ENCODE peak calls at places on chromosomes 13 and 19, in eight cellular contexts. T is foreskin fibroblast; W is CD8-positive, alpha-beta T cell; A is Panc1; R is fibroblast of the aortic adventitia; K is endothelial cell; M is brain microvascular endothelial cell; V is neural crest cell. L is an unnamed sample.

GRCh38 chr19:44092108-44092507 is 2.1 kb upstream of the ZNF224 start:
- DNase-seq in T (no peak), W (no peak), A (no peak), R (no peak), K (no peak), M (no peak), V (no peak), L (no peak)

GRCh38 chr13:73633817-73634449 is 500.3 kb downstream of the KLF12 start:
- DNase-seq in T (no peak), W (no peak), A (no peak), R (no peak), K (no peak), M (no peak), V (no peak), L (no peak)

GRCh38 chr13:73428137-73428536 is 369.3 kb downstream of the KLF5 start:
- DNase-seq in T (no peak), W (no peak), A (no peak), R (peak), K (no peak), M (peak), V (no peak), L (peak)

GRCh38 chr13:19643652-19644051 is 10.2 kb downstream of the MPHOSPH8 start:
- DNase-seq in T (no peak), W (no peak), A (no peak), R (no peak), K (no peak), M (no peak), V (no peak), L (no peak)

GRCh38 chr19:44552324-44552723 is 22.8 kb upstream of the CEACAM20 start:
- DNase-seq in T (no peak), W (no peak), A (no peak), R (peak), K (peak), M (peak), V (peak), L (peak)

GRCh38 chr19:8149261-8150094 is at the start of gene FBN3:
- DNase-seq in T (no peak), W (no peak), A (no peak), R (no peak), K (peak), M (no peak), V (no peak), L (no peak)

GRCh38 chr19:31502536-31503170 is 153.4 kb upstream of the TSHZ3 start:
- DNase-seq in T (no peak), W (no peak), A (no peak), R (no peak), K (no peak), M (no peak), V (no peak), L (no peak)

GRCh38 chr13:31982124-31982523 is 49.5 kb upstream of the FRY start:
- DNase-seq in T (no peak), W (no peak), A (no peak), R (no peak), K (no peak), M (peak), V (no peak), L (peak)

GRCh38 chr19:16587031-16588023 is 15.1 kb upstream of the SLC35E1 start:
- DNase-seq in T (peak), W (peak), A (no peak), R (no peak), K (no peak), M (peak), V (no peak), L (no peak)

GRCh38 chr13:83730674-83731073 is 151.6 kb downstream of the SLITRK1 start:
- DNase-seq in T (no peak), W (no peak), A (no peak), R (no peak), K (no peak), M (no peak), V (no peak), L (no peak)

GRCh38 chr13:50990540-50991506 is 81.2 kb downstream of the RNASEH2B start:
- DNase-seq in T (peak), W (no peak), A (no peak), R (peak), K (no peak), M (peak), V (peak), L (no peak)

GRCh38 chr19:10006335-10006708 is 4.0 kb downstream of the COL5A3 start:
- DNase-seq in T (no peak), W (no peak), A (no peak), R (peak), K (no peak), M (no peak), V (no peak), L (no peak)

GRCh38 chr13:85654227-85654626 is 145.0 kb downstream of the SLITRK6 start:
- DNase-seq in T (no peak), W (no peak), A (no peak), R (no peak), K (no peak), M (no peak), V (no peak), L (no peak)

GRCh38 chr13:49828452-49828851 is 36.0 kb upstream of the KPNA3 start:
- DNase-seq in T (no peak), W (no peak), A (no peak), R (no peak), K (no peak), M (no peak), V (no peak), L (no peak)

DNA sequence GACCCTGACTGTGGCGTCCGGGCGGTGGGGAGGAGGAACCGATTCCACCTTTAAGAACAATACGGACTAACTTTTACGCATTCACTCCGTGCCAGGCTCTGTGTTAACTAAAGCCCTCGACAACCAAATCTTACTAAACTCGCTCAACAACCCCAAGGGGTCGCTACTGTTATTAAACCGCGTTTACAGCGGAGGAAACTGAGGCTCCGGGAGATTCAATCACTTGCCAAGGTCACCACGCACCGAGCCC is 1.2 kb downstream of the SAMD1 start:
- DNase-seq in T (no peak), W (no peak), A (no peak), R (peak), K (no peak), M (no peak), V (no peak), L (no peak)
- TF ChIP-seq CTCF in T (no peak), W (peak), A (no peak), R (peak), K (peak), M (peak), V (peak), L (no peak)

GRCh38 chr19:6227156-6227940 is 52.4 kb downstream of the MLLT1 start:
- DNase-seq in T (no peak), W (no peak), A (no peak), R (no peak), K (no peak), M (no peak), V (no peak), L (no peak)
- TF ChIP-seq CTCF in T (no peak), W (no peak), A (no peak), R (no peak), K (no peak), M (no peak), V (no peak), L (no peak)

GRCh38 chr13:43682698-43683097 is 104.1 kb downstream of the ENOX1 start:
- DNase-seq in T (no peak), W (no peak), A (no peak), R (no peak), K (no peak), M (no peak), V (no peak), L (no peak)
- TF ChIP-seq CTCF in T (no peak), W (no peak), A (no peak), R (no peak), K (no peak), M (no peak), V (no peak), L (no peak)

DNA sequence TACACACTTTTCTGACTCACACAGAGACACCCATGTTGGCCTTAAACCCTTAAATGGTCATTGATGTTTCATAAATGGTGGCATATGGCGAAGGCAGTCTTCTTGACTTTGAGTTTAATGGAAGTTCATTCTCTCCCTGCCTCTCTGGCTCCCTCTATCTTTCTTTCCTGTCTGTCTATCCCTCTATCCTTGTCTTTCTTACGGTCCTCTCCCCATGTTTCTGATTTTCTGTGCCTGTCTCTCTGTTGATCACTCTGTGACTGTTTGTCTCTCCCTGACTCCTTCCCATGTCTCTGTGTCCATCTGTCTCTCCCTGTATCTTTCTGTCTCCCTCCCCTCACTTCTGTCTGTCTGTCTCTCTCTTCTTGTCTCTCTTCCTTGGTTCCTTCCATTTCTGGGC is 43.2 kb upstream of the SHKBP1 start:
- DNase-seq in T (no peak), W (no peak), A (no peak), R (no peak), K (no peak), M (no peak), V (no peak), L (no peak)
- TF ChIP-seq CTCF in T (peak), W (no peak), A (peak), R (peak), K (no peak), M (peak), V (no peak), L (no peak)

GRCh38 chr19:35790981-35791813 is 15.8 kb downstream of the ARHGAP33 start:
- DNase-seq in T (no peak), W (no peak), A (no peak), R (no peak), K (no peak), M (no peak), V (no peak), L (no peak)
- TF ChIP-seq CTCF in T (no peak), W (no peak), A (no peak), R (no peak), K (peak), M (peak), V (no peak), L (no peak)

GRCh38 chr13:30148171-30148754 is 159.1 kb downstream of the KATNAL1 start:
- DNase-seq in T (no peak), W (peak), A (no peak), R (no peak), K (no peak), M (no peak), V (no peak), L (no peak)

GRCh38 chr13:30151398-30151797 is 156.0 kb downstream of the KATNAL1 start:
- DNase-seq in T (no peak), W (no peak), A (no peak), R (no peak), K (no peak), M (no peak), V (no peak), L (no peak)

GRCh38 chr13:30149248-30149647 is 158.1 kb downstream of the KATNAL1 start:
- DNase-seq in T (no peak), W (no peak), A (no peak), R (no peak), K (no peak), M (no peak), V (no peak), L (no peak)

GRCh38 chr13:30147380-30147779 is 160.0 kb downstream of the KATNAL1 start:
- DNase-seq in T (no peak), W (no peak), A (no peak), R (no peak), K (no peak), M (no peak), V (no peak), L (no peak)

GRCh38 chr13:30148791-30149190 is 158.6 kb downstream of the KATNAL1 start:
- DNase-seq in T (no peak), W (no peak), A (no peak), R (no peak), K (no peak), M (no peak), V (no peak), L (no peak)
- TF ChIP-seq CTCF in T (no peak), W (no peak), A (no peak), R (no peak), K (no peak), M (no peak), V (no peak), L (no peak)

GRCh38 chr19:42857544-42857867 is 22.0 kb downstream of the PSG1 start:
- DNase-seq in T (no peak), W (no peak), A (no peak), R (no peak), K (no peak), M (no peak), V (no peak), L (no peak)
- TF ChIP-seq CTCF in T (no peak), W (peak), A (peak), R (no peak), K (peak), M (no peak), V (no peak), L (no peak)

GRCh38 chr13:111483621-111483987 is 163.2 kb downstream of the TEX29 start:
- DNase-seq in T (no peak), W (no peak), A (no peak), R (no peak), K (no peak), M (no peak), V (no peak), L (no peak)

GRCh38 chr13:111482806-111483620 is 162.6 kb downstream of the TEX29 start:
- DNase-seq in T (no peak), W (peak), A (no peak), R (no peak), K (no peak), M (no peak), V (no peak), L (no peak)

GRCh38 chr13:111484959-111485358 is 164.5 kb downstream of the TEX29 start:
- DNase-seq in T (no peak), W (no peak), A (no peak), R (no peak), K (no peak), M (no peak), V (no peak), L (no peak)

GRCh38 chr13:111485491-111486250 is 165.2 kb downstream of the TEX29 start:
- DNase-seq in T (no peak), W (no peak), A (no peak), R (no peak), K (no peak), M (no peak), V (no peak), L (no peak)

GRCh38 chr13:111484129-111484925 is 163.9 kb downstream of the TEX29 start:
- DNase-seq in T (no peak), W (peak), A (no peak), R (no peak), K (no peak), M (no peak), V (no peak), L (no peak)
- TF ChIP-seq CTCF in T (no peak), W (no peak), A (no peak), R (no peak), K (no peak), M (no peak), V (no peak), L (no peak)

GRCh38 chr19:1875646-1876493 is 9.4 kb downstream of the ABHD17A start:
- DNase-seq in T (peak), W (peak), A (no peak), R (peak), K (peak), M (peak), V (peak), L (peak)
- TF ChIP-seq CTCF in T (no peak), W (no peak), A (no peak), R (no peak), K (no peak), M (no peak), V (peak), L (no peak)